ENCODE peak calls at places on chromosomes 4 and X, in five cellular contexts. F, Z, P, X and L are unnamed samples.
A peak's percentile ranks its signal among the peaks of the same experiment; 100 is the strongest.

GRCh38 chr4:80361329-80361900 is 25.9 kb downstream of the CFAP299 start:
- DNase-seq in Z (no peak), F (no peak), P (no peak), X (no peak), L (no peak)

GRCh38 chrX:69501433-69501832 is 2.7 kb upstream of the NALF2 start:
- DNase-seq in Z (peak; percentile 52), X (peak; percentile 56), F (peak; percentile 68), P (peak; percentile 29), L (peak; percentile 45)

GRCh38 chrX:150731795-150732194 is 38.6 kb downstream of the MTMR1 start:
- DNase-seq in X (no peak), Z (no peak), F (no peak), P (no peak), L (no peak)

GRCh38 chr4:4866833-4867744 is 7.6 kb downstream of the MSX1 start:
- DNase-seq in P (no peak), X (no peak), Z (no peak), F (peak; percentile 90), L (peak; percentile 91)

GRCh38 chr4:155818639-155819038 is 47.4 kb downstream of the ASIC5 start:
- DNase-seq in Z (no peak), X (no peak), P (no peak), F (no peak), L (no peak)

GRCh38 chr4:109432676-109433075 is 939 bp upstream of the SEC24B start:
- DNase-seq in Z (no peak), F (no peak), P (no peak), X (no peak), L (no peak)

GRCh38 chr4:185457136-185457535 is 14.4 kb downstream of the CCDC110 start:
- DNase-seq in Z (no peak), F (no peak), P (no peak), X (no peak), L (no peak)

GRCh38 chr4:4578981-4579380 is 37.1 kb upstream of the STX18 start:
- DNase-seq in P (no peak), F (peak; percentile 92), X (no peak), Z (no peak), L (peak; percentile 55)

GRCh38 chr4:97987019-97987648 is 156.1 kb downstream of the STPG2 start:
- DNase-seq in F (no peak), Z (no peak), X (no peak), P (no peak), L (no peak)

GRCh38 chrX:125744914-125745313 is 421.2 kb downstream of the DCAF12L2 start:
- DNase-seq in Z (no peak), F (no peak), X (no peak), P (no peak), L (no peak)

GRCh38 chr4:24559889-24560288 is 24.5 kb downstream of the DHX15 start:
- DNase-seq in F (no peak), Z (no peak), P (no peak), X (no peak), L (no peak)

GRCh38 chr4:14348506-14348905 is 653.8 kb upstream of the CPEB2 start:
- DNase-seq in Z (no peak), P (no peak), F (no peak), X (no peak), L (no peak)

GRCh38 chrX:42119076-42119475 is 195.7 kb upstream of the CASK start:
- DNase-seq in X (peak; percentile 9), F (no peak), Z (no peak), P (no peak), L (no peak)

GRCh38 chrX:65668362-65669310 is 1.2 kb downstream of the MSN start:
- DNase-seq in Z (peak; percentile 66), P (no peak), F (peak; percentile 59), X (peak; percentile 47), L (peak; percentile 16)

GRCh38 chr4:123114915-123115756 is 192.7 kb upstream of the NUDT6 start:
- DNase-seq in P (no peak), Z (no peak), X (no peak), F (no peak), L (no peak)

GRCh38 chr4:52617467-52618017 is 41.6 kb downstream of the USP46 start:
- DNase-seq in F (no peak), Z (no peak), X (no peak), P (no peak), L (no peak)

GRCh38 chr4:82753725-82754410 is 44.7 kb downstream of the SCD5 start:
- DNase-seq in P (no peak), X (no peak), F (no peak), Z (peak; percentile 38), L (no peak)

GRCh38 chr4:21512351-21512750 is 436.2 kb downstream of the KCNIP4 start:
- DNase-seq in X (no peak), F (no peak), P (no peak), Z (no peak), L (peak; percentile 7)

GRCh38 chrX:44012484-44013096 is 39.4 kb upstream of the NDP start:
- DNase-seq in Z (peak; percentile 20), X (peak; percentile 79), P (no peak), F (no peak), L (no peak)

GRCh38 chr4:76430519-76431388 is 4.3 kb upstream of the SHROOM3 start:
- DNase-seq in F (no peak), Z (no peak), P (no peak), X (peak; percentile 15), L (peak; percentile 15)

GRCh38 chr4:31467781-31468180 is 747.6 kb downstream of the PCDH7 start:
- DNase-seq in F (no peak), Z (no peak), X (no peak), P (no peak), L (no peak)

GRCh38 chr4:114361249-114361648 is 237.4 kb upstream of the UGT8 start:
- DNase-seq in P (no peak), F (no peak), Z (no peak), X (no peak), L (no peak)

GRCh38 chr4:66475596-66475995 is 805.3 kb upstream of the EPHA5 start:
- DNase-seq in P (no peak), Z (no peak), X (no peak), F (no peak), L (no peak)

GRCh38 chr4:126778348-126778747 is 854.4 kb upstream of the INTU start:
- DNase-seq in F (no peak), Z (no peak), P (no peak), X (no peak), L (no peak)

GRCh38 chrX:13550346-13550745 is 19.1 kb upstream of the EGFL6 start:
- DNase-seq in X (no peak), F (no peak), P (no peak), Z (no peak), L (no peak)

GRCh38 chrX:53312946-53313745 is 31.8 kb upstream of the IQSEC2 start:
- DNase-seq in Z (peak; percentile 53), X (peak; percentile 66), P (peak; percentile 49), F (peak; percentile 70), L (peak; percentile 74)

GRCh38 chrX:31629195-31629594 is 557.4 kb upstream of the FTHL17 start:
- DNase-seq in X (no peak), P (no peak), F (no peak), Z (peak; percentile 10), L (no peak)